ENCODE peak calls at places on chromosomes 6 and 20, in four cellular contexts. H, P, K and G are unnamed samples.

GRCh38 chr6:169589293-169589692 is 112.5 kb downstream of the WDR27 start:
- DNase-seq in H (no peak), P (peak; percentile 69), K (peak; percentile 48), G (peak; percentile 24)

GRCh38 chr6:502761-503160 is 111.2 kb downstream of the IRF4 start:
- DNase-seq in H (no peak), P (no peak), K (no peak), G (no peak)

GRCh38 chr6:100269189-100269588 is 195.5 kb downstream of the SIM1 start:
- DNase-seq in H (no peak), P (peak; percentile 27), K (no peak), G (no peak)

GRCh38 chr6:2858678-2859324 is 17.1 kb upstream of the SERPINB1 start:
- DNase-seq in H (peak; percentile 32), P (no peak), K (peak; percentile 81), G (no peak)

GRCh38 chr6:145630598-145630997 is 104.7 kb downstream of the EPM2A start:
- DNase-seq in H (no peak), P (no peak), K (no peak), G (no peak)

GRCh38 chr6:158377866-158378265 is 65.6 kb downstream of the TULP4 start:
- DNase-seq in H (no peak), P (peak; percentile 97), K (no peak), G (peak; percentile 96)

GRCh38 chr6:35415065-35415880 is 36.9 kb upstream of the FANCE start:
- DNase-seq in H (no peak), P (peak; percentile 63), K (no peak), G (peak; percentile 28)

GRCh38 chr6:119310486-119311036 is 39.0 kb downstream of the MAN1A1 start:
- DNase-seq in H (no peak), P (no peak), K (no peak), G (peak; percentile 13)

GRCh38 chr6:80744213-80744612 is 637.7 kb downstream of the BCKDHB start:
- DNase-seq in H (no peak), P (no peak), K (no peak), G (no peak)

GRCh38 chr6:170464524-170464979 is 88.6 kb downstream of the PSMB1 start:
- DNase-seq in H (no peak), P (no peak), K (peak; percentile 45), G (no peak)

GRCh38 chr6:10659697-10660348 is 34.6 kb downstream of the C6orf52 start:
- DNase-seq in H (peak; percentile 60), P (no peak), K (no peak), G (no peak)

GRCh38 chr20:53622247-53623114 is 28.8 kb upstream of the ZNF217 start:
- DNase-seq in H (no peak), P (no peak), K (no peak), G (no peak)
- H3K4me1 ChIP-seq in H (peaks cover 31% of the 10 kb centered on the region), P (peaks cover 26% of the 10 kb centered on the region), K (peaks cover 32% of the 10 kb centered on the region), G (peaks cover 22% of the 10 kb centered on the region)

GRCh38 chr6:48584846-48585245 is 473.8 kb upstream of the PTCHD4 start:
- DNase-seq in H (no peak), P (no peak), K (no peak), G (no peak)
- H3K4me1 ChIP-seq in H (no peaks in the 10 kb centered on the region), P (no peaks in the 10 kb centered on the region), K (no peaks in the 10 kb centered on the region), G (no peaks in the 10 kb centered on the region)

GRCh38 chr20:57462781-57463180 is 62.2 kb downstream of the CTCFL start:
- DNase-seq in H (no peak), P (no peak), K (no peak), G (no peak)
- H3K4me1 ChIP-seq in H (peaks cover 32% of the 10 kb centered on the region), P (no peaks in the 10 kb centered on the region), K (no peaks in the 10 kb centered on the region), G (no peaks in the 10 kb centered on the region)

DNA sequence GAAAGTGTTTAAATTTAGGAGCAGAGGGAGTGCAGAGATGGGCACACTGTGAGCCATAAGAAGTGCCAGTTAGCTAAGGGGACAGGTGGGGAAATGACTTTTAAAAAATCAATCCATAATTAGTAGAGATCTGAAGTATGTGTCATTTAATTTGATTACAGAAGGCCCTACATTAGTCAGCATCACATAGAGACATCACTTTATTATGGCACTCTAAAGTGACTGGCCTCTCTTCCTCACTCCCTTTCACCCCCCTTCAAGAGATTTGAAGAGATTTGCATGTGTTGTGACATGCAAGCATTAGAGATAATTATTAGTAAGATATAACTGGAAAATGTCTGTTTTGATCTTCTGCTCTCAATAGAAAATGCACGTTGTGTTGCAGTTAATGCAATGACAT is 86.7 kb downstream of the SLX4IP start:
- DNase-seq in H (no peak), P (no peak), K (no peak), G (no peak)
- H3K4me1 ChIP-seq in H (peaks cover 12% of the 10 kb centered on the region), P (peaks cover 54% of the 10 kb centered on the region), K (peaks cover 5% of the 10 kb centered on the region), G (peaks cover 53% of the 10 kb centered on the region)

GRCh38 chr6:104365835-104366234 is 493.9 kb downstream of the HACE1 start:
- DNase-seq in H (no peak), P (no peak), K (no peak), G (no peak)
- H3K4me1 ChIP-seq in H (no peaks in the 10 kb centered on the region), P (no peaks in the 10 kb centered on the region), K (no peaks in the 10 kb centered on the region), G (no peaks in the 10 kb centered on the region)

DNA sequence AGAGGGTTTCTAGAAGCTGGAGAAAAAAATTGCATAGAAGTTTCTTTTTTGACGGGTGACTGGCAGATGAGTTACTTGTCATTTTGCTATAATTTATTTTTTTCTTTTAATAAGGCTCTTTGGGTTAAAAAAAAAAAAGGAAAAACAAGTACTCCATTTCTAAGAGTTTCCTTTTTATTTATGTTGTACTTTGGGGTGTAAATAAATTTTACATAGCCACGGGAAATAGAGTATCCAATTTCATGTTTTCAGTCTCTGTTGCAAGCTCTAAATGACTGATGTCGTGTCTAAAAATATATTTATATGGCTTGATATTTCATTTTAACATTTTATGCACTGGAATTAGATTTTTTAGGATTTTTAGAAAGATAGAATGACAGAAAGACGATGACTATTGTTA is 3.3 kb downstream of the EYA4 start:
- DNase-seq in H (no peak), P (no peak), K (no peak), G (no peak)
- H3K4me1 ChIP-seq in H (no peaks in the 10 kb centered on the region), P (no peaks in the 10 kb centered on the region), K (no peaks in the 10 kb centered on the region), G (no peaks in the 10 kb centered on the region)

GRCh38 chr6:149061933-149062332 is 255.6 kb upstream of the TAB2 start:
- DNase-seq in H (no peak), P (no peak), K (no peak), G (no peak)
- H3K4me1 ChIP-seq in H (peaks cover 51% of the 10 kb centered on the region), P (no peaks in the 10 kb centered on the region), K (peaks cover 45% of the 10 kb centered on the region), G (no peaks in the 10 kb centered on the region)